ENCODE peak calls at places on chromosomes 12 and 14, in four cellular contexts. L, D, I and Q are unnamed samples.

GRCh38 chr12:38883629-38884134 is 21.7 kb downstream of the CPNE8 start:
- DNase-seq in I (no peak), L (no peak), D (no peak), Q (no peak)

GRCh38 chr14:101340556-101340955 is 220.7 kb upstream of the DIO3 start:
- DNase-seq in D (no peak), I (no peak), L (no peak), Q (no peak)

GRCh38 chr12:87667378-87667777 is 361.8 kb downstream of the C12orf50 start:
- DNase-seq in D (no peak), I (no peak), L (no peak), Q (no peak)

GRCh38 chr12:95386056-95386455 is 87.9 kb upstream of the METAP2 start:
- DNase-seq in D (no peak), I (no peak), L (no peak), Q (no peak)

GRCh38 chr14:56482306-56482705 is 97.3 kb upstream of the TMEM260 start:
- DNase-seq in I (no peak), D (no peak), L (peak; percentile 20), Q (no peak)

GRCh38 chr12:95646781-95647184 is 95.5 kb upstream of the USP44 start:
- DNase-seq in D (no peak), L (no peak), I (no peak), Q (peak; percentile 100)

GRCh38 chr14:69798339-69798735 is 1.3 kb upstream of the SLC10A1 start:
- DNase-seq in D (no peak), L (no peak), I (no peak), Q (no peak)

GRCh38 chr14:68599896-68600620 is 192.8 kb downstream of the ZFP36L1 start:
- DNase-seq in I (no peak), L (no peak), D (no peak), Q (no peak)

GRCh38 chr14:101005447-101005846 is 101.9 kb upstream of the RTL1 start:
- DNase-seq in I (no peak), D (peak; percentile 49), L (no peak), Q (no peak)

GRCh38 chr12:60421741-60422140 is 825.9 kb downstream of the SLC16A7 start:
- DNase-seq in D (no peak), I (no peak), L (no peak), Q (peak; percentile 29)

GRCh38 chr12:132955094-132955932 is 793 bp downstream of the ZNF605 start:
- DNase-seq in D (peak; percentile 54), I (no peak), L (peak; percentile 44), Q (peak; percentile 9)

GRCh38 chr12:98582093-98582492 is 11.4 kb upstream of the SLC25A3 start:
- DNase-seq in L (no peak), D (no peak), I (no peak), Q (no peak)

GRCh38 chr14:81516941-81517797 is 16.5 kb downstream of the SEL1L start:
- DNase-seq in I (no peak), L (peak; percentile 30), D (no peak), Q (peak; percentile 28)

GRCh38 chr14:71142375-71143038 is 235.2 kb downstream of the PCNX1 start:
- DNase-seq in D (no peak), L (no peak), I (peak; percentile 61), Q (peak; percentile 95)

GRCh38 chr12:110371408-110372055 is 32.0 kb downstream of the ANAPC7 start:
- DNase-seq in L (no peak), D (no peak), I (no peak), Q (no peak)

GRCh38 chr12:119410396-119410795 is 75.9 kb downstream of the CCDC60 start:
- DNase-seq in I (no peak), D (no peak), L (no peak), Q (no peak)

GRCh38 chr12:26058818-26059217 is 66.0 kb downstream of the BHLHE41 start:
- DNase-seq in I (no peak), L (no peak), D (no peak), Q (no peak)

GRCh38 chr14:84857571-84857970 is 672.4 kb upstream of the FLRT2 start:
- DNase-seq in I (no peak), D (no peak), L (no peak), Q (no peak)

GRCh38 chr12:41205070-41205715 is 17.1 kb downstream of the PDZRN4 start:
- DNase-seq in I (no peak), D (no peak), L (no peak), Q (no peak)

GRCh38 chr12:79848321-79848720 is 86.6 kb downstream of the PPP1R12A start:
- DNase-seq in D (no peak), I (peak; percentile 10), L (no peak), Q (no peak)

GRCh38 chr12:40032433-40033259 is 73.2 kb downstream of the SLC2A13 start:
- DNase-seq in L (no peak), D (no peak), I (no peak), Q (no peak)

GRCh38 chr12:123761841-123762714 is at the start of gene DNAH10:
- DNase-seq in D (peak; percentile 18), L (peak; percentile 13), I (no peak), Q (no peak)
- H3K4me3 ChIP-seq in D (peak within 1 kb of the TSS; percentile 34), L (peak within 1 kb of the TSS; percentile 25), I (no peak within 1 kb of the TSS), Q (peak within 1 kb of the TSS; percentile 57)

GRCh38 chr14:37810094-37810801 is 214.8 kb downstream of the TTC6 start:
- DNase-seq in I (no peak), D (no peak), L (no peak), Q (no peak)
- H3K4me3 ChIP-seq in I (no peak overlapping the region), D (no peak overlapping the region), L (no peak overlapping the region), Q (no peak overlapping the region)

GRCh38 chr12:117047810-117048584 is 51.2 kb downstream of the TESC start:
- DNase-seq in D (peak; percentile 56), I (no peak), L (peak; percentile 77), Q (peak; percentile 12)
- H3K4me3 ChIP-seq in D (no peak overlapping the region), I (no peak overlapping the region), L (no peak overlapping the region), Q (no peak overlapping the region)

DNA sequence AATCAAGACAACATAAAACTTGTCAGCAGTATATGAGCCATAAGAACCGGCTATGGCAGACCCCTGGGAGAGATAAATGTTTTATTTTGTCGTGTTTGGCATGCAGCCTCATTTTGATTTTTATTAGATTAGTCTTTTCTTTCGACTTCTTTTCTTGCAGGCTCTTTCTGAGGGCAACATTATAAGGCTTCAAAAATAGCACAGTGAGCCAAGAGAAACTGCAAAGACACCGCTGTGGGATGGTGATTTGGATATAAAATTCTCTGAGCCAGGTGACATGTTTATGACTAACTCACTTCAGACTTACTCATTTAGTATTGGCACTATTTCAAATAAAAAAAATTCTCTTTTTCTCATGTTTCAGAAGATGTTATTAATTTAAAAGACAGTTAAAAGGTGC is 96.8 kb upstream of the PKP2 start:
- DNase-seq in D (no peak), I (no peak), L (no peak), Q (no peak)
- H3K4me3 ChIP-seq in D (no peak overlapping the region), I (no peak overlapping the region), L (no peak overlapping the region), Q (no peak overlapping the region)

DNA sequence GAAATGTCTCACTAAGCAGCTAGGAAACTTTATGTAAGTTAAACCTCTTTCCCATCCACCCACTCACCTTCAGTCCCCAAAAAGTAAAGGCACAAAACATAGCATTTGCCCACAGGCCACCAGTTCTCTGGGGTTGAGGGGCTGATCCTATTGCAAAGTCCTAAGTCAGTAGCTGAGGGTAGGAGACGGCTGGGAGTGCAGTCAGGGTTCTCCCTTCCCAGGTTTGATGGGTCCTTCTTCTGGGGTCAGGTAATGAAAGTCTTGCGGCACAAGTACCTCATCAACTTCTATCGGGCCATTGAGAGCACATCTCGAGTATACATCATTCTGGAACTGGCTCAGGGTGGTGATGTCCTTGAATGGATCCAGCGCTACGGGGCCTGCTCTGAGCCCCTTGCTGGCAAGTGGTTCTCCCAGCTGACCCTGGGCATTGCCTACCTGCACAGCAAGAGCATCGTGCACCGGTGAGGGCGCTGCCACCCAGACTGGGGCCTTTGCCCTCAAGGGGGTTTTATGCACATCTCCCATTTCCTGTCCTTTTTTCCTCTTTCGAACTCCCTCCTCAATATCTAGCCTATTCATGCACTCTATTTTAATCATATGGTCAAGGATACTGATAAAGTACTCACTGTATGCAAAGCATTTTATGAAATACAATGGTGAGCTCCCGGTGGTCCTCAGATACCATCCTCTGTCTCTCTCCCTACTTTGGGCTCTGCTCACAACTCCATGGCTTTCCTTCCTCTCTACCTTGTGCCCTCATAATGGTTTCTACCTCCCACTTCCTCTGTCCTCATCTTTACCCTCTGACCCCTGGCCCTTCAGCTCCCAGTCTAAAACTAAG is 986 bp downstream of the TSSK4 start:
- DNase-seq in D (no peak), L (no peak), I (no peak), Q (no peak)
- H3K4me3 ChIP-seq in D (no peak overlapping the region), L (no peak overlapping the region), I (no peak overlapping the region), Q (no peak overlapping the region)